ENCODE peak calls at places on chromosome 13, in five cellular contexts. One of them, this sample, is unnamed.

GRCh38 chr13:77891041-77891440 is 27.6 kb downstream of the EDNRB start:
- DNase-seq in HepG2: no peak
- DNase-seq in K562: no peak
- DNase-seq in GM12878: no peak
- DNase-seq in H1: no peak
- DNase-seq in this sample: no peak

GRCh38 chr13:39201075-39201630 is 162.9 kb downstream of the NHLRC3 start:
- DNase-seq in K562: no peak
- DNase-seq in HepG2: no peak
- DNase-seq in GM12878: no peak
- DNase-seq in H1: no peak
- DNase-seq in this sample: no peak

GRCh38 chr13:74070065-74070464 is 64.1 kb downstream of the KLF12 start:
- DNase-seq in K562: no peak
- DNase-seq in GM12878: peak; percentile 8
- DNase-seq in HepG2: no peak
- DNase-seq in H1: no peak
- DNase-seq in this sample: no peak

GRCh38 chr13:46720189-46720588 is 76.8 kb downstream of the ESD start:
- DNase-seq in K562: no peak
- DNase-seq in GM12878: no peak
- DNase-seq in H1: no peak
- DNase-seq in HepG2: no peak
- DNase-seq in this sample: no peak

GRCh38 chr13:32409561-32410440 is 18.1 kb downstream of the N4BP2L1 start:
- DNase-seq in GM12878: no peak
- DNase-seq in HepG2: no peak
- DNase-seq in K562: no peak
- DNase-seq in H1: no peak
- DNase-seq in this sample: no peak

GRCh38 chr13:85529216-85529590 is 270.0 kb downstream of the SLITRK6 start:
- DNase-seq in K562: no peak
- DNase-seq in HepG2: no peak
- DNase-seq in GM12878: no peak
- DNase-seq in H1: no peak
- DNase-seq in this sample: no peak

GRCh38 chr13:39864221-39864620 is 208.8 kb downstream of the COG6 start:
- DNase-seq in HepG2: no peak
- DNase-seq in K562: no peak
- DNase-seq in GM12878: no peak
- DNase-seq in H1: no peak
- DNase-seq in this sample: no peak

GRCh38 chr13:110254751-110255553 is 52.0 kb downstream of the COL4A1 start:
- DNase-seq in H1: no peak
- DNase-seq in HepG2: no peak
- DNase-seq in GM12878: no peak
- DNase-seq in K562: no peak
- DNase-seq in this sample: no peak

GRCh38 chr13:70849267-70849666 is 741.0 kb upstream of the KLHL1 start:
- DNase-seq in HepG2: no peak
- DNase-seq in GM12878: no peak
- DNase-seq in H1: no peak
- DNase-seq in K562: no peak
- DNase-seq in this sample: no peak
- TF ChIP-seq ZNF274 in HepG2: no peak
- TF ChIP-seq ZNF274 in GM12878: no peak
- TF ChIP-seq ZNF274 in H1: no peak
- TF ChIP-seq ZNF274 in K562: no peak
- TF ChIP-seq ZNF274 in this sample: no peak

GRCh38 chr13:114129649-114130062 is 2.8 kb downstream of the RASA3 start:
- DNase-seq in GM12878: no peak
- DNase-seq in HepG2: no peak
- DNase-seq in H1: no peak
- DNase-seq in K562: no peak
- DNase-seq in this sample: no peak

GRCh38 chr13:114127473-114128347 is 4.7 kb downstream of the RASA3 start:
- DNase-seq in H1: no peak
- DNase-seq in HepG2: no peak
- DNase-seq in GM12878: no peak
- DNase-seq in K562: no peak
- DNase-seq in this sample: no peak

GRCh38 chr13:114130131-114130707 is 2.2 kb downstream of the RASA3 start:
- DNase-seq in GM12878: no peak
- DNase-seq in K562: no peak
- DNase-seq in HepG2: no peak
- DNase-seq in H1: no peak
- DNase-seq in this sample: no peak

GRCh38 chr13:114128348-114128623 is 4.1 kb downstream of the RASA3 start:
- DNase-seq in GM12878: no peak
- DNase-seq in HepG2: no peak
- DNase-seq in K562: no peak
- DNase-seq in H1: no peak
- DNase-seq in this sample: no peak

DNA sequence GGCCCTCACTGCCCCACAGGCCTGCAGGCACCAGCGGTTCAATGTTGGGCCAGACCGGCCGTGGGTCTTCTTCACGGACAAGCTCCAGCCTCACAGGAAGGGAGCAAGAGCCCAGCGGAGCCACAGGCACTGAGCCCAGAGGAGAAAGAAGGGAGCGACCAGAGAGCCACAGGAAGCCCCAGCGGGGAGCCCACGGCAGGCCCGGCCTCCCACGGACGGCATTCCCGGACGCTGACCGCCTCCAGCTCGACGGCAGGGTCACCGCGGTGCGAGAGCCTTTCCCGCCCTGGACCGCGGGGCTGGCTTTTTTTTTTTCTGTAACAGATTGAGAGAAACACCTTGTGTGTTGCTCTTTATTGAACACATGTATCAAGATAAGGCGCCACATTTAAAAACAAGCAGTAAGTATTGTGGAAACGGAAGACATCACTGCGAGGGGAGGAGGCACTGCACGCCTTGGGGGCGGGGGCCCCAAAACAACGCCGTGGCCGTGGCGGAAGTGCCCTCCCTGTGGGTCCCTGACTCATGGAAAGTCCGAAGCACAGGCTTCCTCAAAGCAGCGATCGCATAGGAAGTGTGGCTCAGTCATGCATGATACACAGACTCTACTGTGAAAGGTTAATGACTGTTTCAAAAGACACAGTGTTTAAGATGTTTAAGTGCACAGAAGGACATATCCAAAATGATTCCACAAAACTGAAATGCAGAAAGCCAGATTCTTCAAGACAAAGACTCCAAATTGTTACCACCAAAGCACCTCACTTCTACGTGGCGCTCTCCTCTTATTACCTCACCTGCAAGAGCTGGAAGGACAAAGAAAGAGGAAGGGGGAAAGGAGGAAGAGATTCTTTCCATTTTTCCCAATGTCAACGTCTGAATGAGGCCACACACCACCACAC is 3.5 kb downstream of the RASA3 start:
- DNase-seq in HepG2: no peak
- DNase-seq in GM12878: peak; percentile 81
- DNase-seq in K562: peak; percentile 85
- DNase-seq in H1: no peak
- DNase-seq in this sample: peak; percentile 72
- TF ChIP-seq SRF in HepG2: no peak
- TF ChIP-seq SRF in GM12878: no peak
- TF ChIP-seq SRF in K562: no peak
- TF ChIP-seq SRF in H1: no peak
- TF ChIP-seq SRF in this sample: no peak

GRCh38 chr13:76222511-76222910 is 586.4 kb downstream of the LMO7 start:
- DNase-seq in HepG2: no peak
- DNase-seq in K562: no peak
- DNase-seq in H1: no peak
- DNase-seq in GM12878: no peak
- DNase-seq in this sample: no peak
- TF ChIP-seq ZNF274 in HepG2: no peak
- TF ChIP-seq ZNF274 in K562: no peak
- TF ChIP-seq ZNF274 in H1: no peak
- TF ChIP-seq ZNF274 in GM12878: no peak
- TF ChIP-seq ZNF274 in this sample: no peak

GRCh38 chr13:28636078-28636477 is 22.9 kb upstream of the POMP start:
- DNase-seq in GM12878: no peak
- DNase-seq in H1: no peak
- DNase-seq in HepG2: no peak
- DNase-seq in K562: no peak
- DNase-seq in this sample: no peak
- TF ChIP-seq SRF in GM12878: no peak
- TF ChIP-seq SRF in H1: no peak
- TF ChIP-seq SRF in HepG2: no peak
- TF ChIP-seq SRF in K562: no peak
- TF ChIP-seq SRF in this sample: no peak

DNA sequence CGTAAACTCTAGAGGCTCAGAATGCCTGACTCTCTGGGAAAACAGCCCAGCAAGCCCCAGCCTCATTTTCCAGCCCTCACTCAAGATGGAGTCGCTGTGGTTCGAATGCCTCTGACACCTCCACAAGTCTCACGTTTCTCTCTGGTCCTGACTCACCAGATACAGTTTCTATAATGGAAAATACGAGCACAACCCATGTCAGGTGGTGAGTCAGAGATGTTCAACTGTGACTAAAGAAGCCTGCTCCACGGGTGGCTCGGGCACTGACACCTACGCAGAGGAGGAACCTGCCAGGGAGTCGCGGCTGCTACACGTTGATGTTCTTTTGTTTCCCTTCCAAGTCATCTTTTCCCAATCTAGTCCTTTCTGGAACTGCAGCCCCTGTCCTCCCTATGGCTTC is 87.1 kb upstream of the STK24 start:
- DNase-seq in H1: no peak
- DNase-seq in HepG2: no peak
- DNase-seq in GM12878: no peak
- DNase-seq in K562: no peak
- DNase-seq in this sample: peak; percentile 85
- TF ChIP-seq ZNF274 in H1: no peak
- TF ChIP-seq ZNF274 in HepG2: no peak
- TF ChIP-seq ZNF274 in GM12878: no peak
- TF ChIP-seq ZNF274 in K562: no peak
- TF ChIP-seq ZNF274 in this sample: no peak

DNA sequence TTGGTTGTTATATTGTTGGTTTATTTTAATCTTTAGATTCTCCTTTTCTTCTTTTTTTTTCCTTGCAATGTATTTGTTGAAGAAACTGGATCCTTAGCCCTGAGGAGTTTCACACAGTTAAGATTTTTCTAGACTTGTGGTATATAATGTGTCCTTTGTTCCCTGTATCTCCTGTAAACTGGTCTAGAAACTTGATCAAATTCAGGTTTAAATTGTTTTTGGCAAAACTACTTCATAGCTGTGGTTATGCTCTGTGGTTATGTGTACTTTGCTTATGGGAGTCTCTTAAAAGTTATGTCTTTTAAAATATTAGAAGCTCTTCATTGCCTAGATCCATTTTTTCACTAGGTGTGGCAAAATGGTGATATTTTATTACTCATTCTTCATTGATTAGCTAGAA is 3.7 kb upstream of the MTRF1 start:
- DNase-seq in GM12878: no peak
- DNase-seq in K562: no peak
- DNase-seq in H1: no peak
- DNase-seq in HepG2: no peak
- DNase-seq in this sample: no peak
- TF ChIP-seq SRF in GM12878: no peak
- TF ChIP-seq SRF in K562: no peak
- TF ChIP-seq SRF in H1: no peak
- TF ChIP-seq SRF in HepG2: no peak
- TF ChIP-seq SRF in this sample: no peak

GRCh38 chr13:36904219-36904618 is 15.8 kb downstream of the SMAD9 start:
- DNase-seq in H1: no peak
- DNase-seq in HepG2: no peak
- DNase-seq in K562: no peak
- DNase-seq in GM12878: no peak
- DNase-seq in this sample: no peak
- TF ChIP-seq ZNF274 in H1: no peak
- TF ChIP-seq ZNF274 in HepG2: no peak
- TF ChIP-seq ZNF274 in K562: no peak
- TF ChIP-seq ZNF274 in GM12878: no peak
- TF ChIP-seq ZNF274 in this sample: no peak

This sample was measured in HCT116.